ENCODE peak calls at places on chromosomes 3 and 15, in nine cellular contexts. One of them, this sample, is unnamed.

GRCh38 chr3:151483961-151484360 is 23.1 kb upstream of the IGSF10 start:
- DNase-seq in fibroblast of mammary gland: no peak
- DNase-seq in GM23248: no peak
- DNase-seq in IMR-90: no peak
- DNase-seq in CD4-positive, CD25-positive, alpha-beta regulatory T cell: no peak
- DNase-seq in H7: no peak
- DNase-seq in heart right ventricle: no peak
- DNase-seq in HL-60: no peak
- DNase-seq in cardiac fibroblast: no peak
- DNase-seq in this sample: peak

GRCh38 chr3:196111939-196112386 is 30.1 kb upstream of the TFRC start:
- DNase-seq in cardiac fibroblast: no peak
- DNase-seq in heart right ventricle: no peak
- DNase-seq in H7: no peak
- DNase-seq in IMR-90: no peak
- DNase-seq in HL-60: no peak
- DNase-seq in fibroblast of mammary gland: no peak
- DNase-seq in CD4-positive, CD25-positive, alpha-beta regulatory T cell: peak
- DNase-seq in GM23248: no peak
- DNase-seq in this sample: no peak

GRCh38 chr15:76199106-76200082 is 111.9 kb downstream of the ETFA start:
- DNase-seq in CD4-positive, CD25-positive, alpha-beta regulatory T cell: no peak
- DNase-seq in HL-60: no peak
- DNase-seq in IMR-90: peak
- DNase-seq in GM23248: peak
- DNase-seq in heart right ventricle: peak
- DNase-seq in fibroblast of mammary gland: peak
- DNase-seq in H7: peak
- DNase-seq in cardiac fibroblast: peak
- DNase-seq in this sample: no peak

GRCh38 chr3:188673509-188674239 is 498.1 kb upstream of the TPRG1 start:
- DNase-seq in cardiac fibroblast: peak
- DNase-seq in H7: no peak
- DNase-seq in GM23248: peak
- DNase-seq in HL-60: peak
- DNase-seq in heart right ventricle: no peak
- DNase-seq in fibroblast of mammary gland: peak
- DNase-seq in CD4-positive, CD25-positive, alpha-beta regulatory T cell: no peak
- DNase-seq in IMR-90: peak
- DNase-seq in this sample: peak

GRCh38 chr3:24683090-24683489 is 188.4 kb upstream of the THRB start:
- DNase-seq in cardiac fibroblast: peak
- DNase-seq in HL-60: no peak
- DNase-seq in IMR-90: peak
- DNase-seq in fibroblast of mammary gland: peak
- DNase-seq in GM23248: peak
- DNase-seq in CD4-positive, CD25-positive, alpha-beta regulatory T cell: no peak
- DNase-seq in H7: no peak
- DNase-seq in heart right ventricle: no peak
- DNase-seq in this sample: no peak

GRCh38 chr15:49155834-49156627 is 632 bp upstream of the COPS2 start:
- DNase-seq in cardiac fibroblast: peak
- DNase-seq in CD4-positive, CD25-positive, alpha-beta regulatory T cell: no peak
- DNase-seq in IMR-90: peak
- DNase-seq in HL-60: no peak
- DNase-seq in fibroblast of mammary gland: peak
- DNase-seq in heart right ventricle: no peak
- DNase-seq in H7: peak
- DNase-seq in GM23248: peak
- DNase-seq in this sample: peak

GRCh38 chr3:11522953-11523792 is 120.5 kb downstream of the VGLL4 start:
- DNase-seq in fibroblast of mammary gland: peak
- DNase-seq in CD4-positive, CD25-positive, alpha-beta regulatory T cell: no peak
- DNase-seq in IMR-90: peak
- DNase-seq in GM23248: no peak
- DNase-seq in cardiac fibroblast: no peak
- DNase-seq in H7: no peak
- DNase-seq in HL-60: no peak
- DNase-seq in heart right ventricle: no peak
- DNase-seq in this sample: no peak

GRCh38 chr3:136659253-136659652 is 92.9 kb downstream of the STAG1 start:
- DNase-seq in heart right ventricle: no peak
- DNase-seq in cardiac fibroblast: peak
- DNase-seq in GM23248: peak
- DNase-seq in HL-60: no peak
- DNase-seq in CD4-positive, CD25-positive, alpha-beta regulatory T cell: peak
- DNase-seq in IMR-90: peak
- DNase-seq in fibroblast of mammary gland: peak
- DNase-seq in H7: no peak
- DNase-seq in this sample: peak

GRCh38 chr15:32651229-32651837 is 9.8 kb downstream of the SCG5 start:
- DNase-seq in cardiac fibroblast: peak
- DNase-seq in GM23248: peak
- DNase-seq in H7: peak
- DNase-seq in IMR-90: peak
- DNase-seq in HL-60: peak
- DNase-seq in fibroblast of mammary gland: peak
- DNase-seq in CD4-positive, CD25-positive, alpha-beta regulatory T cell: peak
- DNase-seq in heart right ventricle: peak
- DNase-seq in this sample: peak

GRCh38 chr3:29072626-29073025 is 208.2 kb upstream of the RBMS3 start:
- DNase-seq in fibroblast of mammary gland: peak
- DNase-seq in IMR-90: peak
- DNase-seq in CD4-positive, CD25-positive, alpha-beta regulatory T cell: no peak
- DNase-seq in HL-60: no peak
- DNase-seq in cardiac fibroblast: peak
- DNase-seq in heart right ventricle: no peak
- DNase-seq in GM23248: peak
- DNase-seq in H7: no peak
- DNase-seq in this sample: no peak

GRCh38 chr15:31377030-31377429 is 50.4 kb downstream of the KLF13 start:
- DNase-seq in H7: no peak
- DNase-seq in heart right ventricle: no peak
- DNase-seq in IMR-90: no peak
- DNase-seq in GM23248: no peak
- DNase-seq in HL-60: no peak
- DNase-seq in CD4-positive, CD25-positive, alpha-beta regulatory T cell: no peak
- DNase-seq in cardiac fibroblast: no peak
- DNase-seq in fibroblast of mammary gland: no peak
- DNase-seq in this sample: no peak

GRCh38 chr3:172285844-172286243 is 162.4 kb downstream of the GHSR start:
- DNase-seq in cardiac fibroblast: peak
- DNase-seq in CD4-positive, CD25-positive, alpha-beta regulatory T cell: no peak
- DNase-seq in HL-60: no peak
- DNase-seq in GM23248: peak
- DNase-seq in fibroblast of mammary gland: peak
- DNase-seq in heart right ventricle: no peak
- DNase-seq in H7: no peak
- DNase-seq in IMR-90: peak
- DNase-seq in this sample: peak

GRCh38 chr3:183260167-183260904 is 7.3 kb downstream of the B3GNT5 start:
- DNase-seq in IMR-90: no peak
- DNase-seq in H7: no peak
- DNase-seq in fibroblast of mammary gland: peak
- DNase-seq in GM23248: no peak
- DNase-seq in HL-60: peak
- DNase-seq in cardiac fibroblast: peak
- DNase-seq in CD4-positive, CD25-positive, alpha-beta regulatory T cell: no peak
- DNase-seq in heart right ventricle: no peak
- DNase-seq in this sample: peak

GRCh38 chr15:74752486-74753395 is 4.1 kb downstream of the CYP1A2 start:
- DNase-seq in CD4-positive, CD25-positive, alpha-beta regulatory T cell: no peak
- DNase-seq in IMR-90: peak
- DNase-seq in GM23248: peak
- DNase-seq in HL-60: no peak
- DNase-seq in heart right ventricle: no peak
- DNase-seq in fibroblast of mammary gland: peak
- DNase-seq in cardiac fibroblast: peak
- DNase-seq in H7: no peak
- DNase-seq in this sample: no peak

GRCh38 chr3:149977391-149977790 is 6.7 kb upstream of the PFN2 start:
- DNase-seq in CD4-positive, CD25-positive, alpha-beta regulatory T cell: no peak
- DNase-seq in H7: no peak
- DNase-seq in cardiac fibroblast: peak
- DNase-seq in heart right ventricle: no peak
- DNase-seq in GM23248: no peak
- DNase-seq in fibroblast of mammary gland: no peak
- DNase-seq in HL-60: no peak
- DNase-seq in IMR-90: no peak
- DNase-seq in this sample: no peak

GRCh38 chr3:180420016-180420415 is 181.9 kb upstream of the TTC14 start:
- DNase-seq in heart right ventricle: no peak
- DNase-seq in IMR-90: peak
- DNase-seq in GM23248: no peak
- DNase-seq in fibroblast of mammary gland: peak
- DNase-seq in CD4-positive, CD25-positive, alpha-beta regulatory T cell: no peak
- DNase-seq in H7: no peak
- DNase-seq in HL-60: no peak
- DNase-seq in cardiac fibroblast: no peak
- DNase-seq in this sample: no peak

GRCh38 chr3:171261487-171261886 is 198.7 kb downstream of the TNIK start:
- DNase-seq in heart right ventricle: no peak
- DNase-seq in HL-60: no peak
- DNase-seq in H7: no peak
- DNase-seq in fibroblast of mammary gland: no peak
- DNase-seq in cardiac fibroblast: no peak
- DNase-seq in IMR-90: peak
- DNase-seq in CD4-positive, CD25-positive, alpha-beta regulatory T cell: no peak
- DNase-seq in GM23248: no peak
- DNase-seq in this sample: no peak

GRCh38 chr3:59540241-59540640 is 490.4 kb upstream of the CFAP20DC start:
- DNase-seq in fibroblast of mammary gland: no peak
- DNase-seq in heart right ventricle: no peak
- DNase-seq in H7: no peak
- DNase-seq in GM23248: peak
- DNase-seq in cardiac fibroblast: no peak
- DNase-seq in HL-60: no peak
- DNase-seq in IMR-90: peak
- DNase-seq in CD4-positive, CD25-positive, alpha-beta regulatory T cell: no peak
- DNase-seq in this sample: no peak

GRCh38 chr3:59540696-59541095 is 490.9 kb upstream of the CFAP20DC start:
- DNase-seq in fibroblast of mammary gland: no peak
- DNase-seq in cardiac fibroblast: no peak
- DNase-seq in H7: no peak
- DNase-seq in HL-60: no peak
- DNase-seq in IMR-90: no peak
- DNase-seq in heart right ventricle: no peak
- DNase-seq in CD4-positive, CD25-positive, alpha-beta regulatory T cell: peak
- DNase-seq in GM23248: no peak
- DNase-seq in this sample: no peak

GRCh38 chr3:59541352-59541751 is 491.5 kb upstream of the CFAP20DC start:
- DNase-seq in heart right ventricle: no peak
- DNase-seq in CD4-positive, CD25-positive, alpha-beta regulatory T cell: no peak
- DNase-seq in HL-60: no peak
- DNase-seq in fibroblast of mammary gland: no peak
- DNase-seq in H7: no peak
- DNase-seq in IMR-90: no peak
- DNase-seq in cardiac fibroblast: no peak
- DNase-seq in GM23248: no peak
- DNase-seq in this sample: no peak

DNA sequence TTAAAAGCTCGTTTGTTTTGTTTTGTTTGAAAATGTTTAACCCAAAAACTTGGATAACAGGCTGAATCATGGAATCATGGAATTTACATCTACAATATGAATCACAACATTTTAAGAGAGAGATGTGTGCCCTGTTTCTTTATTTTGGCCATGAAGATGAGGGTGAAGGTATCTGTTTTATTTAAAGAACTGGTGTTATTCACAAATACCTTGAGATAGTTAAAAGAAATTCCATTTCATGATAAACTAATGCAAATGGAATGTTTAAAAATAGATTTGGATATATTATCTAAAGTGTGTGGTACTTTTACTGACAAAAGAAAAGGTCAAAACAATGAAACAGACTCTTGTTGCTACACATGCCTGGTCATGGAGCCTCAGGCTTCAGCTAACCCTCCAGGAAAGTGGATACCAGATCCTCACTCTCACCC is 486.0 kb upstream of the CFAP20DC start:
- DNase-seq in cardiac fibroblast: peak
- DNase-seq in HL-60: no peak
- DNase-seq in fibroblast of mammary gland: peak
- DNase-seq in IMR-90: peak
- DNase-seq in CD4-positive, CD25-positive, alpha-beta regulatory T cell: no peak
- DNase-seq in H7: no peak
- DNase-seq in heart right ventricle: no peak
- DNase-seq in GM23248: peak
- DNase-seq in this sample: peak
- H3K4me3 ChIP-seq in cardiac fibroblast: no peak
- H3K4me3 ChIP-seq in HL-60: no peak
- H3K4me3 ChIP-seq in fibroblast of mammary gland: no peak
- H3K4me3 ChIP-seq in IMR-90: no peak
- H3K4me3 ChIP-seq in CD4-positive, CD25-positive, alpha-beta regulatory T cell: no peak
- H3K4me3 ChIP-seq in H7: no peak
- H3K4me3 ChIP-seq in heart right ventricle: no peak
- H3K4me3 ChIP-seq in GM23248: no peak
- H3K4me3 ChIP-seq in this sample: no peak

GRCh38 chr15:60476713-60477112 is 2.2 kb downstream of the ICE2 start:
- DNase-seq in IMR-90: peak
- DNase-seq in H7: no peak
- DNase-seq in GM23248: peak
- DNase-seq in CD4-positive, CD25-positive, alpha-beta regulatory T cell: no peak
- DNase-seq in cardiac fibroblast: peak
- DNase-seq in HL-60: no peak
- DNase-seq in heart right ventricle: no peak
- DNase-seq in fibroblast of mammary gland: no peak
- DNase-seq in this sample: no peak
- H3K4me3 ChIP-seq in IMR-90: no peak
- H3K4me3 ChIP-seq in H7: no peak
- H3K4me3 ChIP-seq in GM23248: peak
- H3K4me3 ChIP-seq in CD4-positive, CD25-positive, alpha-beta regulatory T cell: peak
- H3K4me3 ChIP-seq in cardiac fibroblast: no peak
- H3K4me3 ChIP-seq in HL-60: no peak
- H3K4me3 ChIP-seq in heart right ventricle: no peak
- H3K4me3 ChIP-seq in fibroblast of mammary gland: no peak
- H3K4me3 ChIP-seq in this sample: no peak

DNA sequence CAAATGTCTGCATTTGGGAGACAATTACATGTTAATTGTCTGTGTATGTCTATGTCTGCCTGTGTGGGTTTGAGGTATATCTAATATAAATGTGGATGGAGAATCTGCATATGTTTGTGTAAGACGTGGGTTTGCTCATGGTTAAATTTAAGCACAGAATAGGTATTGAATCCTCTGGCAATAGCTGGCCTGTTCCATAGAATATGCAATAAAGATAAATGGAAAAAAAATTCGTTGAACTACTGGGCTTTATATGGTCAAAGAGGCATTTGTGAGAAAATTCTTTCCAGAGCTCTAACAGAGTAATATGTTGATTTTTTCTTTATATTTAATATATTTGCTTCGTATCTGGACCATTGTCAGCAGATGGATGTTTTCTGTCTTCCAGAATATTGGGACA is 1.4 kb downstream of the VPS8 start:
- DNase-seq in HL-60: no peak
- DNase-seq in fibroblast of mammary gland: no peak
- DNase-seq in cardiac fibroblast: no peak
- DNase-seq in IMR-90: no peak
- DNase-seq in GM23248: no peak
- DNase-seq in heart right ventricle: no peak
- DNase-seq in H7: no peak
- DNase-seq in CD4-positive, CD25-positive, alpha-beta regulatory T cell: no peak
- DNase-seq in this sample: no peak
- H3K4me3 ChIP-seq in HL-60: no peak
- H3K4me3 ChIP-seq in fibroblast of mammary gland: no peak
- H3K4me3 ChIP-seq in cardiac fibroblast: peak
- H3K4me3 ChIP-seq in IMR-90: no peak
- H3K4me3 ChIP-seq in GM23248: peak
- H3K4me3 ChIP-seq in heart right ventricle: peak
- H3K4me3 ChIP-seq in H7: no peak
- H3K4me3 ChIP-seq in CD4-positive, CD25-positive, alpha-beta regulatory T cell: peak
- H3K4me3 ChIP-seq in this sample: peak

GRCh38 chr3:123414958-123415792 is 33.7 kb downstream of the ADCY5 start:
- DNase-seq in heart right ventricle: peak
- DNase-seq in H7: no peak
- DNase-seq in HL-60: no peak
- DNase-seq in cardiac fibroblast: no peak
- DNase-seq in IMR-90: no peak
- DNase-seq in fibroblast of mammary gland: no peak
- DNase-seq in CD4-positive, CD25-positive, alpha-beta regulatory T cell: no peak
- DNase-seq in GM23248: no peak
- DNase-seq in this sample: no peak
- H3K4me3 ChIP-seq in heart right ventricle: no peak
- H3K4me3 ChIP-seq in H7: no peak
- H3K4me3 ChIP-seq in HL-60: no peak
- H3K4me3 ChIP-seq in cardiac fibroblast: no peak
- H3K4me3 ChIP-seq in IMR-90: no peak
- H3K4me3 ChIP-seq in fibroblast of mammary gland: no peak
- H3K4me3 ChIP-seq in CD4-positive, CD25-positive, alpha-beta regulatory T cell: no peak
- H3K4me3 ChIP-seq in GM23248: no peak
- H3K4me3 ChIP-seq in this sample: no peak

This sample was measured in cardiac muscle cell.